ENCODE peak calls at places on chromosomes 6 and 20, in eight cellular contexts. X is left ventricle myocardium inferior, T is SW 1271, W is NCI-H1436, H is trophoblast cell, R is astrocyte of the spinal cord, U is HEK293T, Y is left cardiac atrium. M is an unnamed sample.

GRCh38 chr20:12171927-12172581 is 254.4 kb downstream of the BTBD3 start:
- DNase-seq in R (peak), X (no peak), W (no peak), H (no peak), U (no peak), Y (no peak), T (no peak), M (peak)

GRCh38 chr6:67560068-67560467 is 1075.0 kb upstream of the ADGRB3 start:
- DNase-seq in X (no peak), U (no peak), W (no peak), T (no peak), Y (no peak), H (no peak), R (no peak), M (no peak)

GRCh38 chr6:158661156-158661555 is 11.3 kb downstream of the SYTL3 start:
- DNase-seq in H (no peak), R (no peak), U (no peak), W (no peak), T (no peak), X (no peak), Y (no peak), M (peak)

GRCh38 chr6:83514877-83515466 is 2.6 kb downstream of the PRSS35 start:
- DNase-seq in Y (no peak), H (peak), R (peak), W (peak), T (peak), X (no peak), U (peak), M (no peak)

GRCh38 chr6:132257561-132257960 is 143.7 kb downstream of the MOXD1 start:
- DNase-seq in R (no peak), H (no peak), T (no peak), X (no peak), U (no peak), Y (no peak), W (no peak), M (no peak)

GRCh38 chr6:105817370-105817769 is 268.8 kb upstream of the PRDM1 start:
- DNase-seq in R (no peak), X (no peak), U (no peak), W (no peak), T (no peak), H (no peak), Y (no peak), M (no peak)

GRCh38 chr6:143233563-143234285 is 173.0 kb downstream of the AIG1 start:
- DNase-seq in H (no peak), X (no peak), U (no peak), Y (no peak), T (no peak), W (no peak), R (no peak), M (no peak)

GRCh38 chr6:167575201-167575696 is 250.4 kb downstream of the TTLL2 start:
- DNase-seq in W (no peak), R (no peak), Y (no peak), U (no peak), T (no peak), X (no peak), H (no peak), M (peak)

GRCh38 chr20:33976959-33977358 is 16.8 kb upstream of the RALY start:
- DNase-seq in T (no peak), W (no peak), U (no peak), H (no peak), R (no peak), X (no peak), Y (no peak), M (no peak)

M was measured in sigmoid colon.